ENCODE peak calls at places on chromosomes 13 and 19, in eight cellular contexts. O is neuronal stem cell, U is memory B cell, X is lung microvascular endothelial cell, E is NCI-H2081, L is NCI-H2171 treated with DMSO at 0.1 percent for 48 hours, Z is GM10248, Q is mesendoderm. I is an unnamed sample.
A peak's percentile ranks its signal among the peaks of the same experiment; 100 is the strongest.

GRCh38 chr13:113319371-113319770 is 22.3 kb downstream of the LAMP1 start:
- DNase-seq in L (no peak), E (no peak), O (no peak), X (no peak), Z (no peak), U (no peak), Q (no peak), I (no peak)

GRCh38 chr13:102195566-102196462 is 206.0 kb downstream of the FGF14 start:
- DNase-seq in L (no peak), Z (no peak), O (no peak), E (peak; percentile 29), U (no peak), Q (peak; percentile 30), X (peak; percentile 21), I (no peak)

GRCh38 chr13:99421271-99421670 is 80.0 kb upstream of the TM9SF2 start:
- DNase-seq in Q (no peak), Z (no peak), E (no peak), O (no peak), U (no peak), L (no peak), X (no peak), I (no peak)

GRCh38 chr19:50728084-50728737 is 5.0 kb downstream of the CLEC11A start:
- DNase-seq in L (no peak), Z (peak; percentile 33), Q (peak; percentile 97), E (no peak), U (no peak), O (peak; percentile 90), X (peak; percentile 91), I (no peak)

GRCh38 chr19:32599736-32600157 is 18.8 kb downstream of the PDCD5 start:
- DNase-seq in X (peak; percentile 84), Q (peak; percentile 59), L (peak; percentile 62), E (peak; percentile 38), Z (peak; percentile 67), O (peak; percentile 40), U (peak; percentile 30), I (peak; percentile 71)

GRCh38 chr19:19405919-19406877 is 723 bp downstream of the GATAD2A start:
- DNase-seq in X (peak; percentile 45), Z (peak; percentile 52), O (peak; percentile 69), Q (peak; percentile 55), E (peak; percentile 38), L (peak; percentile 21), U (peak; percentile 50), I (peak; percentile 19)

GRCh38 chr13:100854091-100854490 is 179.5 kb upstream of the TMTC4 start:
- DNase-seq in X (no peak), L (no peak), U (no peak), Q (peak; percentile 85), O (no peak), E (no peak), Z (no peak), I (no peak)

GRCh38 chr19:11721681-11722080 is 17.1 kb downstream of the ZNF823 start:
- DNase-seq in Q (no peak), E (no peak), L (no peak), Z (no peak), X (no peak), U (no peak), O (no peak), I (no peak)

GRCh38 chr19:16142032-16142580 is 1.4 kb upstream of the HSH2D start:
- DNase-seq in O (no peak), E (no peak), X (no peak), Z (no peak), U (no peak), L (no peak), Q (no peak), I (no peak)

I was measured in NCI-H1694 treated with DMSO at 0.1 percent for 48 hours.